ENCODE peak calls at places on chromosomes 16 and 17, in seven cellular contexts. R is fibroblast of lung, G is PC-9, B is A549, Q is mammary epithelial cell, K is hepatocyte, U is HCT116. H is an unnamed sample.
A peak's percentile ranks its signal among the peaks of the same experiment; 100 is the strongest.

GRCh38 chr17:50953831-50954601 is 87.9 kb upstream of the TOB1 start:
- DNase-seq in R (peak; percentile 83), G (peak; percentile 5), B (no peak), Q (peak; percentile 85), K (peak; percentile 67), U (no peak), H (peak; percentile 72)

GRCh38 chr16:11175850-11176341 is 80.1 kb downstream of the SOCS1 start:
- DNase-seq in R (no peak), G (peak; percentile 5), B (no peak), Q (no peak), K (no peak), U (no peak), H (no peak)

GRCh38 chr17:50993544-50993943 is 127.1 kb downstream of the SPAG9 start:
- DNase-seq in R (no peak), G (no peak), B (no peak), Q (peak; percentile 65), K (no peak), U (no peak), H (no peak)

GRCh38 chr17:48247603-48248002 is 140.0 kb downstream of the SNX11 start:
- DNase-seq in R (no peak), G (no peak), B (no peak), Q (no peak), K (no peak), U (no peak), H (no peak)

GRCh38 chr16:84444476-84444875 is 60.0 kb downstream of the MEAK7 start:
- DNase-seq in R (no peak), G (no peak), B (no peak), Q (no peak), K (no peak), U (no peak), H (no peak)

GRCh38 chr16:53291757-53292392 is 142.4 kb upstream of the RBL2 start:
- DNase-seq in R (peak; percentile 13), G (peak; percentile 42), B (no peak), Q (peak; percentile 31), K (no peak), U (no peak), H (peak; percentile 46)

GRCh38 chr17:59329558-59330313 is 1.7 kb upstream of the YPEL2 start:
- DNase-seq in R (peak; percentile 74), G (peak; percentile 94), B (peak; percentile 79), Q (peak; percentile 44), K (peak; percentile 83), U (peak; percentile 62), H (peak; percentile 90)

GRCh38 chr17:78903101-78903779 is at the start of gene CEP295NL:
- DNase-seq in R (peak; percentile 54), G (no peak), B (peak; percentile 57), Q (no peak), K (peak; percentile 78), U (no peak), H (peak; percentile 43)

GRCh38 chr16:87996962-87997880 is 46.0 kb downstream of the BANP start:
- DNase-seq in R (no peak), G (no peak), B (no peak), Q (no peak), K (no peak), U (no peak), H (no peak)

GRCh38 chr16:66508914-66509496 is 40.9 kb downstream of the TK2 start:
- DNase-seq in R (no peak), G (no peak), B (no peak), Q (no peak), K (no peak), U (no peak), H (no peak)

GRCh38 chr17:36980281-36980761 is 31.6 kb downstream of the AATF start:
- DNase-seq in R (peak; percentile 35), G (no peak), B (peak; percentile 28), Q (no peak), K (no peak), U (no peak), H (peak; percentile 51)

GRCh38 chr16:68514511-68514910 is 24.6 kb upstream of the ZFP90 start:
- DNase-seq in R (no peak), G (no peak), B (no peak), Q (no peak), K (no peak), U (no peak), H (no peak)

GRCh38 chr16:87297918-87298631 is 19.1 kb downstream of the C16orf95 start:
- DNase-seq in R (no peak), G (no peak), B (no peak), Q (no peak), K (peak; percentile 60), U (no peak), H (peak; percentile 26)

GRCh38 chr17:18141210-18141803 is 32.8 kb downstream of the MYO15A start:
- DNase-seq in R (peak; percentile 36), G (no peak), B (peak; percentile 64), Q (peak; percentile 43), K (peak; percentile 78), U (no peak), H (peak; percentile 69)

GRCh38 chr17:55116440-55116914 is 147.9 kb downstream of the STXBP4 start:
- DNase-seq in R (no peak), G (no peak), B (no peak), Q (no peak), K (no peak), U (no peak), H (peak; percentile 14)

GRCh38 chr17:80869476-80869875 is 122.2 kb upstream of the CHMP6 start:
- DNase-seq in R (no peak), G (no peak), B (no peak), Q (no peak), K (no peak), U (no peak), H (no peak)

GRCh38 chr16:46747777-46748651 is at the start of gene MYLK3:
- DNase-seq in R (no peak), G (no peak), B (no peak), Q (no peak), K (peak; percentile 36), U (no peak), H (peak; percentile 60)

GRCh38 chr17:27239046-27239445 is 54.9 kb upstream of the WSB1 start:
- DNase-seq in R (no peak), G (no peak), B (no peak), Q (no peak), K (no peak), U (no peak), H (no peak)

GRCh38 chr16:81718637-81719036 is 60.5 kb upstream of the PLCG2 start:
- DNase-seq in R (no peak), G (no peak), B (no peak), Q (no peak), K (no peak), U (no peak), H (no peak)

GRCh38 chr16:10923650-10924214 is 18.5 kb downstream of the DEXI start:
- DNase-seq in R (no peak), G (no peak), B (no peak), Q (no peak), K (no peak), U (no peak), H (no peak)

GRCh38 chr17:44203731-44204452 is 4.2 kb upstream of the ATXN7L3 start:
- DNase-seq in R (peak; percentile 40), G (peak; percentile 50), B (peak; percentile 76), Q (no peak), K (peak; percentile 61), U (no peak), H (peak; percentile 71)

GRCh38 chr16:75111514-75112280 is 4.9 kb downstream of the LDHD start:
- DNase-seq in R (no peak), G (no peak), B (no peak), Q (no peak), K (no peak), U (no peak), H (no peak)

GRCh38 chr17:82976982-82977488 is 102.4 kb upstream of the METRNL start:
- DNase-seq in R (no peak), G (no peak), B (no peak), Q (no peak), K (no peak), U (no peak), H (no peak)

GRCh38 chr16:1918890-1919679 is 870 bp upstream of the HS3ST6 start:
- DNase-seq in R (no peak), G (no peak), B (no peak), Q (no peak), K (no peak), U (no peak), H (no peak)
- H3K4me3 ChIP-seq in R (no peak overlapping the region), G (no peak overlapping the region), B (peak overlapping the region; percentile 49), Q (no peak overlapping the region), K (no peak overlapping the region), U (no peak overlapping the region), H (no peak overlapping the region)

DNA sequence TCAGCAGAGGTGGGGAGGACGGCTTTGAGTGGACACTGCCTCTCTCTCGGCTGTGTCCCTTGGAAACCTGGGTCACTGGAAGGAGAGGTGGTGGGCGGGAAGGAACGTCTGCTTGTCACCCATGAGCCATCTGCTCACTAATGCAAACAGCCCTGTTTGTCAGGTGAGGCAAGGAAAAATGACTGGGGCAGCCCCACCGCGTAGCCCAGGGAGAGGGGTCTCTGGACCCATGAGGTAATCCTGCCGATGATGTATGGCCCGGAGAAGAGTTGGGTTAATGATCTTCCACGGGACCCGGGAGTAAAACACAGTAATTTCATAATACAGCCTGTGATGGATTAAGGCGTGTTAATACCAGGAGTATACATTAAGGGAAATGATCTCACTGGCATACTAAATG is 197.0 kb downstream of the CYLD start:
- DNase-seq in R (no peak), G (no peak), B (no peak), Q (no peak), K (no peak), U (no peak), H (no peak)
- TF ChIP-seq CTCF in R (no peak), G (no peak), B (no peak), Q (no peak), K (no peak), U (no peak), H (no peak)

DNA sequence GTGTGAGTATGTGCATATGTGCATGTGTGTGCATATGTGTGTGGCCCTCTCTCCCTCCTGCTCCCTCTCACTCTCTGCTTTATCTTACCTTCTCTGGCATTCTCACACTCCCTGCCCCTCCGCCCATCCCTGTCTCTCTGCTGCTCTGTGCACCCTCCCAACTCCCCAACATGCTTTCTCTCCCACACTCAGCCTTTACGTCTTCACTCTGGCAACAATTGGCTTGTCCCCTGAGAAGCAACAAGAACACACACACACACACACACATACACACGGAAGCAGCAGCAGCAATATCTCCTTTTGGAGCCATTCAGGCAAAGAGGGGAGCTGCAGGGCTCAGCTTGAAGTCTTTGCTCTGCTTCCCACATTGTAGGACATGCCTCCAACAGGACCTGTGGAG is 27.8 kb downstream of the PITPNM3 start:
- DNase-seq in R (no peak), G (no peak), B (no peak), Q (no peak), K (no peak), U (no peak), H (no peak)
- H3K4me3 ChIP-seq in R (no peak overlapping the region), G (no peak overlapping the region), B (no peak overlapping the region), Q (no peak overlapping the region), K (no peak overlapping the region), U (no peak overlapping the region), H (no peak overlapping the region)

GRCh38 chr17:77558846-77559626 is 399.5 kb upstream of the TNRC6C start:
- DNase-seq in R (no peak), G (no peak), B (no peak), Q (peak; percentile 66), K (no peak), U (no peak), H (no peak)

GRCh38 chr17:77553459-77554066 is 404.9 kb upstream of the TNRC6C start:
- DNase-seq in R (no peak), G (no peak), B (no peak), Q (no peak), K (no peak), U (no peak), H (no peak)

GRCh38 chr17:77555741-77556291 is 402.7 kb upstream of the TNRC6C start:
- DNase-seq in R (peak; percentile 43), G (no peak), B (peak; percentile 34), Q (peak; percentile 21), K (peak; percentile 60), U (no peak), H (peak; percentile 43)

GRCh38 chr17:77555110-77555509 is 403.4 kb upstream of the TNRC6C start:
- DNase-seq in R (no peak), G (no peak), B (no peak), Q (no peak), K (no peak), U (no peak), H (no peak)

GRCh38 chr17:77556408-77557068 is 402.0 kb upstream of the TNRC6C start:
- DNase-seq in R (no peak), G (no peak), B (no peak), Q (no peak), K (no peak), U (no peak), H (no peak)
- TF ChIP-seq CTCF in R (no peak), G (no peak), B (no peak), Q (no peak), K (no peak), U (no peak), H (no peak)